ENCODE peak calls at places on chromosomes 12 and 14, in ten cellular contexts. K, D, Q, N, P, X, Z, S, T and A are unnamed samples.
A peak's percentile ranks its signal among the peaks of the same experiment; 100 is the strongest.

GRCh38 chr12:25025951-25026490 is 77.1 kb upstream of the BCAT1 start:
- DNase-seq in P (no peak), X (no peak), N (no peak), Q (no peak), K (no peak), T (no peak), S (no peak), D (no peak), Z (no peak), A (no peak)

GRCh38 chr12:47028981-47029708 is 50.3 kb upstream of the PCED1B start:
- DNase-seq in N (no peak), X (no peak), S (no peak), D (no peak), K (no peak), T (no peak), Z (no peak), Q (no peak), P (no peak), A (no peak)

GRCh38 chr12:57766464-57767311 is at the start of gene CYP27B1:
- DNase-seq in N (no peak), P (no peak), T (no peak), X (peak; percentile 72), Z (peak; percentile 49), Q (peak; percentile 82), D (no peak), K (no peak), S (peak; percentile 52), A (no peak)

GRCh38 chr12:117518594-117519270 is 157.3 kb upstream of the NOS1 start:
- DNase-seq in S (no peak), K (no peak), Q (peak; percentile 35), N (no peak), P (peak; percentile 88), X (no peak), Z (no peak), D (peak; percentile 85), T (no peak), A (no peak)

GRCh38 chr12:59067068-59067467 is 146.8 kb upstream of the LRIG3 start:
- DNase-seq in P (no peak), T (no peak), S (peak; percentile 28), Z (no peak), Q (no peak), D (no peak), N (no peak), K (no peak), X (no peak), A (no peak)

GRCh38 chr12:122159879-122160278 is 14.1 kb downstream of the IL31 start:
- DNase-seq in P (no peak), K (no peak), S (peak; percentile 27), X (no peak), D (no peak), N (no peak), Q (no peak), Z (no peak), T (no peak), A (no peak)

GRCh38 chr12:92914170-92914569 is 14.9 kb downstream of the EEA1 start:
- DNase-seq in T (no peak), Z (no peak), N (no peak), D (no peak), P (no peak), S (no peak), K (no peak), X (no peak), Q (no peak), A (no peak)

GRCh38 chr12:10249690-10250455 is 37.2 kb downstream of the GABARAPL1 start:
- DNase-seq in N (no peak), T (no peak), X (no peak), S (no peak), P (no peak), Q (no peak), K (no peak), Z (no peak), D (no peak), A (no peak)

GRCh38 chr12:67534671-67535070 is 113.9 kb upstream of the DYRK2 start:
- DNase-seq in P (no peak), S (no peak), Z (no peak), N (no peak), D (no peak), K (no peak), X (no peak), T (no peak), Q (no peak), A (peak; percentile 91)

GRCh38 chr14:68978550-68978911 is 571 bp downstream of the ACTN1 start:
- DNase-seq in Q (peak; percentile 72), T (no peak), N (peak; percentile 88), Z (peak; percentile 71), P (no peak), D (peak; percentile 66), K (peak; percentile 76), X (peak; percentile 88), S (peak; percentile 79), A (no peak)

GRCh38 chr14:68977741-68978549 is 1.2 kb downstream of the ACTN1 start:
- DNase-seq in Q (peak; percentile 85), N (peak; percentile 95), T (no peak), Z (peak; percentile 59), D (peak; percentile 73), X (peak; percentile 76), S (peak; percentile 82), P (no peak), K (peak; percentile 44), A (peak; percentile 96)

GRCh38 chr14:68977137-68977740 is 1.9 kb downstream of the ACTN1 start:
- DNase-seq in X (no peak), K (no peak), Q (peak; percentile 43), T (no peak), S (peak; percentile 36), Z (no peak), D (no peak), P (peak; percentile 84), N (no peak), A (no peak)

GRCh38 chr14:68979722-68980552 is 835 bp upstream of the ACTN1 start:
- DNase-seq in X (peak; percentile 81), T (no peak), D (peak; percentile 61), Z (peak; percentile 54), P (no peak), K (peak; percentile 54), S (no peak), Q (peak; percentile 49), N (peak; percentile 87), A (no peak)

DNA sequence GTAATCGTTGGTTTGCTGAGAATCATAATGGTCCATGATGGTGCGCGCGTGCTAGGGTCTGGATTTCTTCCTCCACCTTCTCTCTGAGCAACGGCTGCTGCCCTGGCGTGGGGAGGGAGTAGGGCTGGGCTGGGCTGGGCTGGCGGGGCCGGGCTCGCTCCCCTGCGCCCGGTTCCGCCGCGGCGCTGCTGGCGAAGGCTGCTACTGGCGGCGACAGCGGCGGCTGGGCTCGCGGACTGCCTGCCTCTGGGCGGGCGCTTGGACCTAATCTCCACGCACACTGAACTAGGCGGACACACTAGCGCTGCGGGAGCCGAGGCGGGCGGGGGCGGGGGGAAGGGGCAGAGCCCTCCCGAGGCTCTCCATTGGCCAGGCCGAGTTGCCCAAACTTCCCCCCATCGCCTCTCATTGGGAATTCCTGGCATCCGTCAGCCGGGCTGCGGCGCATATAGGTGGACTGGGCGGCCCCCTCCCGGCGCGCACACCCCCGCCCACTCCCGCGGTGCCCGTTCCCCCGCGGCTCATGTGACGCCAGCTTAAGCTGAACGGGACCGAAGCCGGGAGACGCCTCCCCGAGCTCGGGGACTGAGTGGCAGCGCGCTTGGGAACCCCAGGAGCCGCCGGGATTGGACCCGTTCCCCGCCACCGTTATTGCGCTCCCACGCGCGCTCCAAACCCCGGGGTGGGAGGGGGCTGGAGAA is at the start of gene ACTN1:
- DNase-seq in S (peak; percentile 98), K (peak; percentile 94), T (peak; percentile 55), D (peak; percentile 91), P (peak; percentile 94), Z (peak; percentile 86), N (peak; percentile 99), Q (peak; percentile 98), X (peak; percentile 89), A (peak; percentile 98)
- TF ChIP-seq POLR2AphosphoS5 in S (peak; percentile 88), K (peak; percentile 97), T (no peak), D (peak; percentile 91), P (peak; percentile 67), Z (peak; percentile 70), N (peak; percentile 88), Q (peak; percentile 39), X (peak; percentile 62), A (peak; percentile 97)

GRCh38 chr14:99728231-99728920 is 44.3 kb downstream of the CYP46A1 start:
- DNase-seq in Q (no peak), K (peak; percentile 17), P (no peak), X (no peak), D (no peak), T (no peak), N (peak; percentile 68), Z (no peak), S (no peak), A (no peak)

GRCh38 chr14:99725774-99726537 is 41.9 kb downstream of the CYP46A1 start:
- DNase-seq in K (no peak), Q (peak; percentile 20), N (peak; percentile 40), T (no peak), X (peak; percentile 50), D (no peak), Z (no peak), P (no peak), S (no peak), A (no peak)

GRCh38 chr14:99727096-99727870 is 43.2 kb downstream of the CYP46A1 start:
- DNase-seq in T (no peak), D (no peak), X (peak; percentile 38), Z (no peak), K (peak; percentile 18), N (peak; percentile 60), P (no peak), Q (peak; percentile 18), S (no peak), A (no peak)

GRCh38 chr14:99724939-99725773 is 41.1 kb downstream of the CYP46A1 start:
- DNase-seq in P (no peak), Z (no peak), T (no peak), K (no peak), D (no peak), Q (peak; percentile 19), N (peak; percentile 38), S (no peak), X (peak; percentile 38), A (no peak)

GRCh38 chr14:99726538-99727095 is 42.5 kb downstream of the CYP46A1 start:
- DNase-seq in T (no peak), D (no peak), N (peak; percentile 56), K (peak; percentile 14), X (peak; percentile 46), Z (no peak), S (no peak), P (no peak), Q (no peak), A (no peak)
- TF ChIP-seq EP300 in T (no peak), D (no peak), N (no peak), K (no peak), X (no peak), Z (no peak), S (no peak), P (no peak), Q (no peak), A (no peak)

DNA sequence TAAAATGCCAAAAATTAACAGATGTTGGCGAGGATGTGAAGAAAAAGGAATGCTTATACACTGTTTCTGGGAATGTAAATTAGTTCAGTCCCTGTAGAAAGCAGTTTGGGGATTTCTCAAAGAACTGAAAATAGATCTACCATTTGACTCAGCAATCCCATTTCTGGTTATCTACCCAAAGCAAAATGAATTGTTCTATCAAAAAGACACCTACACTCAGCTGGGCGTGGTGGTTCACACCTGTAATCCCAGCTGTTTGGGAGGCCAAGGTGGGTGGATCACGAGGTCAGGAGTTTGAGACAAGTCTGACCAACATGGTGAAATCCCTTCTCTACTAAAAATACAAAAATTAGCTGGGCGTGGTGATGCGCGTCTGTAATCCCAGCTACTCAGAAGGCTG is 279.3 kb upstream of the PDE3A start:
- DNase-seq in P (no peak), X (no peak), D (no peak), Z (no peak), K (no peak), T (no peak), N (no peak), S (no peak), Q (no peak), A (no peak)
- H3K27ac ChIP-seq in P (no peak overlapping the region), X (no peak overlapping the region), D (no peak overlapping the region), Z (no peak overlapping the region), K (no peak overlapping the region), T (no peak overlapping the region), N (no peak overlapping the region), S (no peak overlapping the region), Q (no peak overlapping the region), A (no peak overlapping the region)

GRCh38 chr12:101368016-101368415 is 39.6 kb downstream of the ARL1 start:
- DNase-seq in P (no peak), K (no peak), N (no peak), Z (no peak), X (no peak), Q (no peak), S (no peak), D (no peak), T (no peak), A (no peak)
- TF ChIP-seq POLR2AphosphoS5 in P (no peak), K (no peak), N (no peak), Z (no peak), X (no peak), Q (no peak), S (no peak), D (no peak), T (no peak), A (no peak)